ENCODE peak calls at places on chromosomes 13 and 19, in seven cellular contexts. O, L, R, W, U, G and J are unnamed samples.

GRCh38 chr13:93227280-93227905 is 786 bp downstream of the GPC6 start:
- DNase-seq in O (peak), L (peak), R (peak), W (peak), U (no peak), G (peak), J (peak)

GRCh38 chr19:48506138-48506733 is 5.4 kb downstream of the LMTK3 start:
- DNase-seq in O (peak), L (no peak), R (peak), W (peak), U (no peak), G (peak), J (no peak)

GRCh38 chr19:16573296-16573695 is 1.1 kb upstream of the SLC35E1 start:
- DNase-seq in O (no peak), L (no peak), R (no peak), W (no peak), U (no peak), G (no peak), J (no peak)

GRCh38 chr13:111201304-111201940 is 86.3 kb downstream of the ARHGEF7 start:
- DNase-seq in O (no peak), L (no peak), R (no peak), W (no peak), U (no peak), G (no peak), J (no peak)

GRCh38 chr19:46542428-46543230 is 47.0 kb upstream of the PNMA8B start:
- DNase-seq in O (peak), L (peak), R (peak), W (peak), U (no peak), G (peak), J (peak)

GRCh38 chr19:13983213-13983889 is 22.8 kb downstream of the RFX1 start:
- DNase-seq in O (no peak), L (no peak), R (no peak), W (no peak), U (no peak), G (peak), J (no peak)

GRCh38 chr13:112994781-112995355 is 25.9 kb downstream of the MCF2L start:
- DNase-seq in O (no peak), L (no peak), R (no peak), W (no peak), U (no peak), G (no peak), J (no peak)

GRCh38 chr13:39329182-39329639 is 273.8 kb downstream of the LHFPL6 start:
- DNase-seq in O (no peak), L (no peak), R (no peak), W (no peak), U (peak), G (no peak), J (no peak)

GRCh38 chr13:32195713-32196112 is 119.5 kb downstream of the ZAR1L start:
- DNase-seq in O (no peak), L (no peak), R (no peak), W (no peak), U (no peak), G (no peak), J (no peak)

GRCh38 chr13:32264407-32264806 is 50.8 kb downstream of the ZAR1L start:
- DNase-seq in O (peak), L (peak), R (no peak), W (peak), U (no peak), G (no peak), J (no peak)

GRCh38 chr19:8567522-8568172 is 9.6 kb downstream of the MYO1F start:
- DNase-seq in O (no peak), L (peak), R (no peak), W (no peak), U (no peak), G (no peak), J (no peak)

GRCh38 chr13:107289540-107289939 is 721.6 kb upstream of the ARGLU1 start:
- DNase-seq in O (no peak), L (no peak), R (no peak), W (no peak), U (no peak), G (no peak), J (no peak)

GRCh38 chr19:2111886-2112285 is 15.2 kb downstream of the IZUMO4 start:
- DNase-seq in O (no peak), L (no peak), R (no peak), W (no peak), U (no peak), G (no peak), J (no peak)

GRCh38 chr19:24029941-24030636 is 56.9 kb upstream of the ZNF254 start:
- DNase-seq in O (no peak), L (no peak), R (no peak), W (no peak), U (no peak), G (no peak), J (no peak)

GRCh38 chr13:113026391-113026910 is 57.4 kb downstream of the MCF2L start:
- DNase-seq in O (no peak), L (no peak), R (no peak), W (no peak), U (no peak), G (no peak), J (no peak)

GRCh38 chr13:23378009-23378632 is 55.4 kb downstream of the SACS start:
- DNase-seq in O (peak), L (peak), R (no peak), W (peak), U (no peak), G (no peak), J (peak)

GRCh38 chr19:17830567-17831418 is 9.5 kb upstream of the INSL3 start:
- DNase-seq in O (peak), L (peak), R (peak), W (peak), U (peak), G (peak), J (peak)

GRCh38 chr19:58021541-58022282 is 12.1 kb upstream of the ZSCAN1 start:
- DNase-seq in O (peak), L (peak), R (peak), W (peak), U (peak), G (peak), J (no peak)

GRCh38 chr19:16820056-16820455 is 9.1 kb upstream of the SIN3B start:
- DNase-seq in O (no peak), L (no peak), R (no peak), W (no peak), U (no peak), G (no peak), J (no peak)

GRCh38 chr19:36060430-36060829 is 5.7 kb downstream of the WDR62 start:
- DNase-seq in O (peak), L (peak), R (peak), W (peak), U (no peak), G (peak), J (no peak)

GRCh38 chr13:59337070-59337469 is 826.7 kb downstream of the DIAPH3 start:
- DNase-seq in O (no peak), L (no peak), R (no peak), W (no peak), U (no peak), G (no peak), J (no peak)

GRCh38 chr13:36888645-36889044 is 31.4 kb downstream of the SMAD9 start:
- DNase-seq in O (no peak), L (no peak), R (no peak), W (no peak), U (no peak), G (no peak), J (no peak)

GRCh38 chr19:43510713-43511112 is 6.2 kb upstream of the PHLDB3 start:
- DNase-seq in O (no peak), L (no peak), R (no peak), W (no peak), U (no peak), G (no peak), J (no peak)

GRCh38 chr13:99093997-99094396 is 106.7 kb upstream of the UBAC2 start:
- DNase-seq in O (no peak), L (no peak), R (no peak), W (no peak), U (no peak), G (no peak), J (no peak)

GRCh38 chr13:44263920-44264610 is 109.6 kb upstream of the SERP2 start:
- DNase-seq in O (peak), L (no peak), R (no peak), W (no peak), U (no peak), G (no peak), J (no peak)

GRCh38 chr19:30997222-30997621 is 352.0 kb downstream of the TSHZ3 start:
- DNase-seq in O (no peak), L (no peak), R (no peak), W (no peak), U (no peak), G (no peak), J (no peak)

GRCh38 chr19:2983351-2984195 is 6.2 kb downstream of the TLE6 start:
- DNase-seq in O (peak), L (peak), R (peak), W (peak), U (no peak), G (peak), J (peak)

GRCh38 chr19:28465317-28466086 is 747.4 kb downstream of the UQCRFS1 start:
- DNase-seq in O (no peak), L (no peak), R (no peak), W (peak), U (no peak), G (no peak), J (peak)

GRCh38 chr19:18433039-18433691 is 4.8 kb downstream of the ISYNA1 start:
- DNase-seq in O (no peak), L (no peak), R (peak), W (no peak), U (no peak), G (peak), J (no peak)

GRCh38 chr19:21835810-21836444 is at the start of gene ZNF43:
- DNase-seq in O (peak), L (peak), R (peak), W (peak), U (peak), G (peak), J (peak)

GRCh38 chr13:22801402-22802003 is 379.3 kb upstream of the SGCG start:
- DNase-seq in O (peak), L (no peak), R (peak), W (no peak), U (no peak), G (peak), J (no peak)

GRCh38 chr19:53868091-53868891 is 608 bp downstream of the MYADM start:
- DNase-seq in O (peak), L (peak), R (peak), W (peak), U (no peak), G (no peak), J (no peak)

GRCh38 chr13:61880576-61881283 is 465.1 kb upstream of the PCDH20 start:
- DNase-seq in O (peak), L (no peak), R (peak), W (no peak), U (peak), G (peak), J (no peak)

GRCh38 chr13:85411608-85412007 is 387.6 kb downstream of the SLITRK6 start:
- DNase-seq in O (no peak), L (no peak), R (no peak), W (no peak), U (no peak), G (no peak), J (no peak)

GRCh38 chr13:25901460-25902376 is 150.1 kb downstream of the SHISA2 start:
- DNase-seq in O (peak), L (no peak), R (no peak), W (peak), U (no peak), G (no peak), J (peak)

GRCh38 chr19:15210323-15210774 is 9.6 kb upstream of the NOTCH3 start:
- DNase-seq in O (no peak), L (peak), R (no peak), W (peak), U (no peak), G (no peak), J (no peak)

GRCh38 chr19:44346556-44346955 is 9.9 kb downstream of the ZNF112 start:
- DNase-seq in O (no peak), L (no peak), R (no peak), W (no peak), U (no peak), G (no peak), J (no peak)

GRCh38 chr19:41377977-41378707 is 1.8 kb downstream of the TMEM91 start:
- DNase-seq in O (no peak), L (no peak), R (peak), W (no peak), U (no peak), G (no peak), J (no peak)

GRCh38 chr13:59458908-59459579 is 704.7 kb downstream of the DIAPH3 start:
- DNase-seq in O (peak), L (peak), R (peak), W (peak), U (no peak), G (no peak), J (no peak)